ENCODE peak calls at places on chromosome 13, in seven cellular contexts. One of them, this sample, is unnamed.

GRCh38 chr13:111658150-111659100 is 338.0 kb downstream of the TEX29 start:
- DNase-seq in gastrocnemius medialis: no peak
- DNase-seq in prostate gland: no peak
- DNase-seq in heart right ventricle: no peak
- DNase-seq in naive thymus-derived CD4-positive, alpha-beta T cell: no peak
- DNase-seq in fibroblast of villous mesenchyme: no peak
- DNase-seq in mucosa of descending colon: no peak
- DNase-seq in this sample: no peak

GRCh38 chr13:99104396-99104795 is 96.3 kb upstream of the UBAC2 start:
- DNase-seq in gastrocnemius medialis: no peak
- DNase-seq in mucosa of descending colon: no peak
- DNase-seq in heart right ventricle: no peak
- DNase-seq in naive thymus-derived CD4-positive, alpha-beta T cell: no peak
- DNase-seq in prostate gland: no peak
- DNase-seq in fibroblast of villous mesenchyme: no peak
- DNase-seq in this sample: no peak

GRCh38 chr13:57075588-57075987 is 65.1 kb upstream of the PRR20A start:
- DNase-seq in prostate gland: no peak
- DNase-seq in naive thymus-derived CD4-positive, alpha-beta T cell: no peak
- DNase-seq in heart right ventricle: no peak
- DNase-seq in mucosa of descending colon: no peak
- DNase-seq in gastrocnemius medialis: no peak
- DNase-seq in fibroblast of villous mesenchyme: no peak
- DNase-seq in this sample: no peak

GRCh38 chr13:114146629-114147028 is 14.2 kb upstream of the RASA3 start:
- DNase-seq in heart right ventricle: no peak
- DNase-seq in naive thymus-derived CD4-positive, alpha-beta T cell: no peak
- DNase-seq in prostate gland: no peak
- DNase-seq in mucosa of descending colon: no peak
- DNase-seq in gastrocnemius medialis: no peak
- DNase-seq in fibroblast of villous mesenchyme: no peak
- DNase-seq in this sample: no peak

GRCh38 chr13:30446122-30446500 is 19.6 kb downstream of the HMGB1 start:
- DNase-seq in prostate gland: no peak
- DNase-seq in heart right ventricle: no peak
- DNase-seq in naive thymus-derived CD4-positive, alpha-beta T cell: no peak
- DNase-seq in fibroblast of villous mesenchyme: no peak
- DNase-seq in gastrocnemius medialis: no peak
- DNase-seq in mucosa of descending colon: no peak
- DNase-seq in this sample: no peak

GRCh38 chr13:80441968-80442367 is 101.0 kb upstream of the SPRY2 start:
- DNase-seq in heart right ventricle: no peak
- DNase-seq in gastrocnemius medialis: no peak
- DNase-seq in mucosa of descending colon: no peak
- DNase-seq in prostate gland: no peak
- DNase-seq in fibroblast of villous mesenchyme: no peak
- DNase-seq in naive thymus-derived CD4-positive, alpha-beta T cell: no peak
- DNase-seq in this sample: no peak

GRCh38 chr13:33472446-33472845 is 186.9 kb upstream of the STARD13 start:
- DNase-seq in fibroblast of villous mesenchyme: no peak
- DNase-seq in gastrocnemius medialis: no peak
- DNase-seq in heart right ventricle: no peak
- DNase-seq in prostate gland: no peak
- DNase-seq in naive thymus-derived CD4-positive, alpha-beta T cell: no peak
- DNase-seq in mucosa of descending colon: no peak
- DNase-seq in this sample: no peak

GRCh38 chr13:31038834-31039552 is 106.5 kb downstream of the TEX26 start:
- DNase-seq in gastrocnemius medialis: no peak
- DNase-seq in fibroblast of villous mesenchyme: peak
- DNase-seq in prostate gland: no peak
- DNase-seq in mucosa of descending colon: no peak
- DNase-seq in heart right ventricle: no peak
- DNase-seq in naive thymus-derived CD4-positive, alpha-beta T cell: no peak
- DNase-seq in this sample: peak

GRCh38 chr13:113667771-113668490 is 912 bp downstream of the GRK1 start:
- DNase-seq in prostate gland: no peak
- DNase-seq in gastrocnemius medialis: no peak
- DNase-seq in fibroblast of villous mesenchyme: no peak
- DNase-seq in mucosa of descending colon: no peak
- DNase-seq in heart right ventricle: no peak
- DNase-seq in naive thymus-derived CD4-positive, alpha-beta T cell: no peak
- DNase-seq in this sample: no peak

GRCh38 chr13:39565036-39565949 is 37.7 kb downstream of the LHFPL6 start:
- DNase-seq in fibroblast of villous mesenchyme: peak
- DNase-seq in heart right ventricle: no peak
- DNase-seq in mucosa of descending colon: no peak
- DNase-seq in prostate gland: no peak
- DNase-seq in naive thymus-derived CD4-positive, alpha-beta T cell: no peak
- DNase-seq in gastrocnemius medialis: no peak
- DNase-seq in this sample: no peak

GRCh38 chr13:76503756-76504155 is 382.4 kb downstream of the KCTD12 start:
- DNase-seq in naive thymus-derived CD4-positive, alpha-beta T cell: no peak
- DNase-seq in prostate gland: no peak
- DNase-seq in mucosa of descending colon: no peak
- DNase-seq in heart right ventricle: no peak
- DNase-seq in gastrocnemius medialis: no peak
- DNase-seq in fibroblast of villous mesenchyme: no peak
- DNase-seq in this sample: no peak

GRCh38 chr13:95713651-95714050 is 36.7 kb downstream of the DNAJC3 start:
- DNase-seq in mucosa of descending colon: no peak
- DNase-seq in gastrocnemius medialis: no peak
- DNase-seq in fibroblast of villous mesenchyme: no peak
- DNase-seq in naive thymus-derived CD4-positive, alpha-beta T cell: no peak
- DNase-seq in prostate gland: no peak
- DNase-seq in heart right ventricle: no peak
- DNase-seq in this sample: no peak

GRCh38 chr13:97018029-97018819 is 23.9 kb upstream of the OXGR1 start:
- DNase-seq in gastrocnemius medialis: no peak
- DNase-seq in prostate gland: no peak
- DNase-seq in naive thymus-derived CD4-positive, alpha-beta T cell: peak
- DNase-seq in mucosa of descending colon: peak
- DNase-seq in fibroblast of villous mesenchyme: peak
- DNase-seq in heart right ventricle: no peak
- DNase-seq in this sample: peak

GRCh38 chr13:99617474-99618255 is 116.4 kb downstream of the TM9SF2 start:
- DNase-seq in naive thymus-derived CD4-positive, alpha-beta T cell: no peak
- DNase-seq in heart right ventricle: peak
- DNase-seq in fibroblast of villous mesenchyme: peak
- DNase-seq in mucosa of descending colon: peak
- DNase-seq in prostate gland: no peak
- DNase-seq in gastrocnemius medialis: no peak
- DNase-seq in this sample: no peak

GRCh38 chr13:19795956-19796355 is 13.2 kb upstream of the PSPC1 start:
- DNase-seq in mucosa of descending colon: no peak
- DNase-seq in heart right ventricle: no peak
- DNase-seq in fibroblast of villous mesenchyme: no peak
- DNase-seq in gastrocnemius medialis: no peak
- DNase-seq in prostate gland: no peak
- DNase-seq in naive thymus-derived CD4-positive, alpha-beta T cell: no peak
- DNase-seq in this sample: no peak

GRCh38 chr13:60090579-60090978 is 73.1 kb downstream of the DIAPH3 start:
- DNase-seq in gastrocnemius medialis: no peak
- DNase-seq in heart right ventricle: no peak
- DNase-seq in prostate gland: no peak
- DNase-seq in fibroblast of villous mesenchyme: peak
- DNase-seq in mucosa of descending colon: no peak
- DNase-seq in naive thymus-derived CD4-positive, alpha-beta T cell: no peak
- DNase-seq in this sample: no peak

GRCh38 chr13:24688111-24688510 is 7.9 kb downstream of the ATP12A start:
- DNase-seq in naive thymus-derived CD4-positive, alpha-beta T cell: no peak
- DNase-seq in prostate gland: no peak
- DNase-seq in mucosa of descending colon: no peak
- DNase-seq in heart right ventricle: no peak
- DNase-seq in gastrocnemius medialis: no peak
- DNase-seq in fibroblast of villous mesenchyme: no peak
- DNase-seq in this sample: no peak

GRCh38 chr13:21670006-21670882 is 629 bp upstream of the FGF9 start:
- DNase-seq in mucosa of descending colon: peak
- DNase-seq in fibroblast of villous mesenchyme: peak
- DNase-seq in heart right ventricle: peak
- DNase-seq in gastrocnemius medialis: no peak
- DNase-seq in prostate gland: no peak
- DNase-seq in naive thymus-derived CD4-positive, alpha-beta T cell: peak
- DNase-seq in this sample: peak

GRCh38 chr13:113404723-113405471 is 41.0 kb upstream of the GRTP1 start:
- DNase-seq in gastrocnemius medialis: no peak
- DNase-seq in mucosa of descending colon: no peak
- DNase-seq in prostate gland: no peak
- DNase-seq in fibroblast of villous mesenchyme: no peak
- DNase-seq in naive thymus-derived CD4-positive, alpha-beta T cell: no peak
- DNase-seq in heart right ventricle: no peak
- DNase-seq in this sample: no peak

GRCh38 chr13:83883061-83883523 is 818 bp upstream of the SLITRK1 start:
- DNase-seq in naive thymus-derived CD4-positive, alpha-beta T cell: no peak
- DNase-seq in mucosa of descending colon: no peak
- DNase-seq in heart right ventricle: no peak
- DNase-seq in fibroblast of villous mesenchyme: no peak
- DNase-seq in prostate gland: no peak
- DNase-seq in gastrocnemius medialis: no peak
- DNase-seq in this sample: no peak

GRCh38 chr13:19982447-19983043 is 24.0 kb downstream of the ZMYM2 start:
- DNase-seq in heart right ventricle: no peak
- DNase-seq in fibroblast of villous mesenchyme: no peak
- DNase-seq in prostate gland: no peak
- DNase-seq in gastrocnemius medialis: no peak
- DNase-seq in mucosa of descending colon: no peak
- DNase-seq in naive thymus-derived CD4-positive, alpha-beta T cell: no peak
- DNase-seq in this sample: no peak

GRCh38 chr13:112452380-112453206 is 76.4 kb downstream of the SPACA7 start:
- DNase-seq in fibroblast of villous mesenchyme: no peak
- DNase-seq in gastrocnemius medialis: no peak
- DNase-seq in mucosa of descending colon: no peak
- DNase-seq in naive thymus-derived CD4-positive, alpha-beta T cell: no peak
- DNase-seq in prostate gland: no peak
- DNase-seq in heart right ventricle: no peak
- DNase-seq in this sample: no peak

GRCh38 chr13:92390217-92390616 is 836.4 kb upstream of the GPC6 start:
- DNase-seq in mucosa of descending colon: peak
- DNase-seq in gastrocnemius medialis: no peak
- DNase-seq in prostate gland: no peak
- DNase-seq in naive thymus-derived CD4-positive, alpha-beta T cell: no peak
- DNase-seq in fibroblast of villous mesenchyme: peak
- DNase-seq in heart right ventricle: no peak
- DNase-seq in this sample: no peak

GRCh38 chr13:70792121-70792520 is 683.9 kb upstream of the KLHL1 start:
- DNase-seq in mucosa of descending colon: no peak
- DNase-seq in fibroblast of villous mesenchyme: no peak
- DNase-seq in naive thymus-derived CD4-positive, alpha-beta T cell: no peak
- DNase-seq in prostate gland: no peak
- DNase-seq in gastrocnemius medialis: no peak
- DNase-seq in heart right ventricle: no peak
- DNase-seq in this sample: no peak

GRCh38 chr13:70798385-70798784 is 690.1 kb upstream of the KLHL1 start:
- DNase-seq in heart right ventricle: no peak
- DNase-seq in mucosa of descending colon: no peak
- DNase-seq in gastrocnemius medialis: no peak
- DNase-seq in naive thymus-derived CD4-positive, alpha-beta T cell: no peak
- DNase-seq in prostate gland: no peak
- DNase-seq in fibroblast of villous mesenchyme: no peak
- DNase-seq in this sample: no peak

DNA sequence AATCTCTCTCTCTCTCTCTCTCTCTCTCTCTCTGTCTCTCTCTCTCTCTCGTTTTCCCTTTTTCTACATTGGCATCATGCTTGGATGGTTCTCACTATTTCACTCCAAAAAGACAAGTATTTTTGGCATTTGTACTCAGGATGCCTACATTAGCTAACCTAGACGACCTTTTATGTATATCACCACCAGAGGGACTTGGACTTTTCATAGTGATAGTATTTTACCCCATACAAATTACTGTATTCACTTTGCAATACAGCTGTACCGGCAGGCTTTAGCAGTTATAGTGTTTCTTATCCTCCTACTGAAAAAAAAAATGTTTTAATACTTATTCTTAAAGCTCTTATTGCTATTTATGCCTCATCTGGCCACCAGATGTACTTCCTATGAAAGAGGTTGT is 687.2 kb upstream of the KLHL1 start:
- DNase-seq in naive thymus-derived CD4-positive, alpha-beta T cell: no peak
- DNase-seq in heart right ventricle: no peak
- DNase-seq in mucosa of descending colon: no peak
- DNase-seq in prostate gland: no peak
- DNase-seq in fibroblast of villous mesenchyme: peak
- DNase-seq in gastrocnemius medialis: no peak
- DNase-seq in this sample: no peak
- H3K4me3 ChIP-seq in naive thymus-derived CD4-positive, alpha-beta T cell: no peak
- H3K4me3 ChIP-seq in heart right ventricle: no peak
- H3K4me3 ChIP-seq in mucosa of descending colon: no peak
- H3K4me3 ChIP-seq in prostate gland: no peak
- H3K4me3 ChIP-seq in fibroblast of villous mesenchyme: no peak
- H3K4me3 ChIP-seq in gastrocnemius medialis: no peak
- H3K4me3 ChIP-seq in this sample: no peak

DNA sequence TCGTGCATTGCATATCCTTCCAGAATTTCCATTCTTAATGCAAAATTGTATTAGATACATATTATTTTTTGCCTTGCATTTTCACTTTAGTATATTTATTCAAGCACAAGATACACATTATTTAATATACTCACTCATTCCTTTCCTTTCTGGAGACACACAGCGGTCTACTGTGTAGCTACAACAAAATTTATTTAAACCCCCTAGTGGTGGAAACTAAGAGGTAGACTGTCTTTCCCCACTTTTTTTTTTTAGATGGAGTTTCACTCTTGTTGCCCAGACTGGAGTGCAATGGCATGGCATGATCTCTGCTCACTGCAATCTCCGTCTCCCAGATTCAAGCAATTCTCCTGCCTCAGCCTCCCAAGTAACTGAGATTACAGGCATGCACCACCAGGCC is 2040.3 kb upstream of the PCDH20 start:
- DNase-seq in naive thymus-derived CD4-positive, alpha-beta T cell: no peak
- DNase-seq in heart right ventricle: no peak
- DNase-seq in mucosa of descending colon: no peak
- DNase-seq in fibroblast of villous mesenchyme: no peak
- DNase-seq in gastrocnemius medialis: no peak
- DNase-seq in prostate gland: no peak
- DNase-seq in this sample: no peak
- H3K4me3 ChIP-seq in naive thymus-derived CD4-positive, alpha-beta T cell: no peak
- H3K4me3 ChIP-seq in heart right ventricle: no peak
- H3K4me3 ChIP-seq in mucosa of descending colon: no peak
- H3K4me3 ChIP-seq in fibroblast of villous mesenchyme: no peak
- H3K4me3 ChIP-seq in gastrocnemius medialis: no peak
- H3K4me3 ChIP-seq in prostate gland: no peak
- H3K4me3 ChIP-seq in this sample: no peak

GRCh38 chr13:74062933-74063332 is 71.3 kb downstream of the KLF12 start:
- DNase-seq in mucosa of descending colon: peak
- DNase-seq in prostate gland: no peak
- DNase-seq in naive thymus-derived CD4-positive, alpha-beta T cell: no peak
- DNase-seq in fibroblast of villous mesenchyme: peak
- DNase-seq in heart right ventricle: peak
- DNase-seq in gastrocnemius medialis: peak
- DNase-seq in this sample: no peak
- H3K4me3 ChIP-seq in mucosa of descending colon: no peak
- H3K4me3 ChIP-seq in prostate gland: no peak
- H3K4me3 ChIP-seq in naive thymus-derived CD4-positive, alpha-beta T cell: no peak
- H3K4me3 ChIP-seq in fibroblast of villous mesenchyme: peak
- H3K4me3 ChIP-seq in heart right ventricle: no peak
- H3K4me3 ChIP-seq in gastrocnemius medialis: peak
- H3K4me3 ChIP-seq in this sample: peak

DNA sequence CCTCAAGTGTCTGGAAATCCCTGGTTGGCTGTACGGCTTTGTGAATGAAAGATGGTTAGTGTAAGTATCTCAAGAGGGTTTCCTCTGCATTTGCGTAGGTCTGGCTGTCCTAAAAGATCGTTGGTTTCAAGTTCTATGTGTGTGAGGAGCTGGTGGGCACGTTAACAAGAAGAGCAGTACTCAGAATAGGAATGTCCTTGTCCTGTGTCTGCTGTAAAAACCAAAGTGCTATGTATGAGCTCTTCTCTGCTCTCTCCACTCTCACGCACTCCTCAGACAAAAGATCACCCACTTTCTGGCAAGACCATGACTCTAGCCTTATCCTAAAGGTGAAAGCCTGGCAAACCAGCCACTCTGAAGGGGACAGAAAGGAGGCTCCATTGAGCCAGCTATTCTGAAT is 39.1 kb downstream of the USP12 start:
- DNase-seq in prostate gland: no peak
- DNase-seq in fibroblast of villous mesenchyme: no peak
- DNase-seq in naive thymus-derived CD4-positive, alpha-beta T cell: no peak
- DNase-seq in mucosa of descending colon: no peak
- DNase-seq in heart right ventricle: no peak
- DNase-seq in gastrocnemius medialis: no peak
- DNase-seq in this sample: no peak
- H3K4me3 ChIP-seq in prostate gland: no peak
- H3K4me3 ChIP-seq in fibroblast of villous mesenchyme: no peak
- H3K4me3 ChIP-seq in naive thymus-derived CD4-positive, alpha-beta T cell: no peak
- H3K4me3 ChIP-seq in mucosa of descending colon: no peak
- H3K4me3 ChIP-seq in heart right ventricle: no peak
- H3K4me3 ChIP-seq in gastrocnemius medialis: no peak
- H3K4me3 ChIP-seq in this sample: peak